ENCODE peak calls at places on chromosomes 1 and 21, in seven cellular contexts. One of them, this sample, is unnamed.

GRCh38 chr1:218351617-218352438 is 6.7 kb downstream of the TGFB2 start:
- DNase-seq in astrocyte of the spinal cord: peak; percentile 54
- DNase-seq in fibroblast of mammary gland: peak; percentile 75
- DNase-seq in GM06990: no peak
- DNase-seq in WTC11: peak; percentile 33
- DNase-seq in CD4-positive, alpha-beta T cell: no peak
- DNase-seq in fibroblast of lung: peak; percentile 79
- DNase-seq in this sample: peak; percentile 51

GRCh38 chr1:38929476-38929875 is 12.2 kb downstream of the RHBDL2 start:
- DNase-seq in CD4-positive, alpha-beta T cell: no peak
- DNase-seq in astrocyte of the spinal cord: no peak
- DNase-seq in WTC11: no peak
- DNase-seq in fibroblast of mammary gland: no peak
- DNase-seq in GM06990: no peak
- DNase-seq in fibroblast of lung: no peak
- DNase-seq in this sample: no peak

GRCh38 chr1:18927654-18928272 is 25.4 kb upstream of the ALDH4A1 start:
- DNase-seq in CD4-positive, alpha-beta T cell: no peak
- DNase-seq in GM06990: peak; percentile 74
- DNase-seq in fibroblast of mammary gland: no peak
- DNase-seq in astrocyte of the spinal cord: peak; percentile 54
- DNase-seq in WTC11: no peak
- DNase-seq in fibroblast of lung: no peak
- DNase-seq in this sample: peak; percentile 71

GRCh38 chr1:59020151-59020997 is 236.5 kb upstream of the JUN start:
- DNase-seq in WTC11: no peak
- DNase-seq in GM06990: peak; percentile 68
- DNase-seq in fibroblast of lung: peak; percentile 86
- DNase-seq in astrocyte of the spinal cord: peak; percentile 86
- DNase-seq in fibroblast of mammary gland: peak; percentile 87
- DNase-seq in CD4-positive, alpha-beta T cell: peak; percentile 14
- DNase-seq in this sample: peak; percentile 75

GRCh38 chr1:20484526-20485462 is 1.2 kb downstream of the CAMK2N1 start:
- DNase-seq in CD4-positive, alpha-beta T cell: no peak
- DNase-seq in astrocyte of the spinal cord: no peak
- DNase-seq in WTC11: no peak
- DNase-seq in GM06990: no peak
- DNase-seq in fibroblast of mammary gland: no peak
- DNase-seq in fibroblast of lung: no peak
- DNase-seq in this sample: no peak

GRCh38 chr1:44650159-44650831 is 24.0 kb downstream of the TMEM53 start:
- DNase-seq in GM06990: no peak
- DNase-seq in CD4-positive, alpha-beta T cell: no peak
- DNase-seq in fibroblast of mammary gland: no peak
- DNase-seq in astrocyte of the spinal cord: no peak
- DNase-seq in fibroblast of lung: no peak
- DNase-seq in WTC11: peak; percentile 39
- DNase-seq in this sample: no peak

GRCh38 chr1:1788646-1789431 is 10.6 kb upstream of the NADK start:
- DNase-seq in fibroblast of lung: peak; percentile 58
- DNase-seq in astrocyte of the spinal cord: peak; percentile 27
- DNase-seq in GM06990: no peak
- DNase-seq in fibroblast of mammary gland: peak; percentile 62
- DNase-seq in CD4-positive, alpha-beta T cell: no peak
- DNase-seq in WTC11: peak; percentile 69
- DNase-seq in this sample: no peak

GRCh38 chr21:42039470-42039901 is 29.3 kb upstream of the ZBTB21 start:
- DNase-seq in CD4-positive, alpha-beta T cell: no peak
- DNase-seq in astrocyte of the spinal cord: peak; percentile 28
- DNase-seq in GM06990: no peak
- DNase-seq in fibroblast of mammary gland: peak; percentile 90
- DNase-seq in fibroblast of lung: peak; percentile 65
- DNase-seq in WTC11: no peak
- DNase-seq in this sample: no peak

GRCh38 chr21:38831526-38832467 is 26.1 kb downstream of the ETS2 start:
- DNase-seq in fibroblast of mammary gland: peak; percentile 100
- DNase-seq in astrocyte of the spinal cord: peak; percentile 89
- DNase-seq in fibroblast of lung: peak; percentile 100
- DNase-seq in GM06990: peak; percentile 18
- DNase-seq in CD4-positive, alpha-beta T cell: no peak
- DNase-seq in WTC11: no peak
- DNase-seq in this sample: peak; percentile 55

GRCh38 chr21:36186506-36187399 is 30.1 kb downstream of the DOP1B start:
- DNase-seq in fibroblast of lung: no peak
- DNase-seq in fibroblast of mammary gland: no peak
- DNase-seq in astrocyte of the spinal cord: no peak
- DNase-seq in GM06990: no peak
- DNase-seq in WTC11: peak; percentile 20
- DNase-seq in CD4-positive, alpha-beta T cell: no peak
- DNase-seq in this sample: no peak

GRCh38 chr1:29586991-29587745 is 350.8 kb downstream of the PTPRU start:
- DNase-seq in astrocyte of the spinal cord: peak; percentile 49
- DNase-seq in CD4-positive, alpha-beta T cell: no peak
- DNase-seq in WTC11: no peak
- DNase-seq in GM06990: no peak
- DNase-seq in fibroblast of mammary gland: peak; percentile 52
- DNase-seq in fibroblast of lung: peak; percentile 16
- DNase-seq in this sample: no peak

GRCh38 chr1:224201336-224201735 is 18.3 kb downstream of the DEGS1 start:
- DNase-seq in fibroblast of lung: no peak
- DNase-seq in fibroblast of mammary gland: no peak
- DNase-seq in CD4-positive, alpha-beta T cell: no peak
- DNase-seq in WTC11: no peak
- DNase-seq in GM06990: no peak
- DNase-seq in astrocyte of the spinal cord: no peak
- DNase-seq in this sample: no peak

GRCh38 chr1:5955479-5955977 is 36.7 kb downstream of the NPHP4 start:
- DNase-seq in fibroblast of mammary gland: no peak
- DNase-seq in astrocyte of the spinal cord: no peak
- DNase-seq in GM06990: no peak
- DNase-seq in fibroblast of lung: no peak
- DNase-seq in CD4-positive, alpha-beta T cell: no peak
- DNase-seq in WTC11: no peak
- DNase-seq in this sample: no peak
- TF ChIP-seq CTCF in fibroblast of mammary gland: no peak
- TF ChIP-seq CTCF in astrocyte of the spinal cord: no peak
- TF ChIP-seq CTCF in GM06990: no peak
- TF ChIP-seq CTCF in fibroblast of lung: no peak
- TF ChIP-seq CTCF in CD4-positive, alpha-beta T cell: no peak
- TF ChIP-seq CTCF in WTC11: no peak
- TF ChIP-seq CTCF in this sample: no peak

GRCh38 chr1:91278754-91279153 is 125.9 kb downstream of the HFM1 start:
- DNase-seq in WTC11: no peak
- DNase-seq in GM06990: no peak
- DNase-seq in fibroblast of lung: peak; percentile 52
- DNase-seq in fibroblast of mammary gland: peak; percentile 31
- DNase-seq in CD4-positive, alpha-beta T cell: no peak
- DNase-seq in astrocyte of the spinal cord: peak; percentile 21
- DNase-seq in this sample: no peak
- TF ChIP-seq CTCF in WTC11: no peak
- TF ChIP-seq CTCF in GM06990: no peak
- TF ChIP-seq CTCF in fibroblast of lung: peak; percentile 27
- TF ChIP-seq CTCF in fibroblast of mammary gland: peak; percentile 30
- TF ChIP-seq CTCF in CD4-positive, alpha-beta T cell: no peak
- TF ChIP-seq CTCF in astrocyte of the spinal cord: peak; percentile 8
- TF ChIP-seq CTCF in this sample: peak; percentile 8

DNA sequence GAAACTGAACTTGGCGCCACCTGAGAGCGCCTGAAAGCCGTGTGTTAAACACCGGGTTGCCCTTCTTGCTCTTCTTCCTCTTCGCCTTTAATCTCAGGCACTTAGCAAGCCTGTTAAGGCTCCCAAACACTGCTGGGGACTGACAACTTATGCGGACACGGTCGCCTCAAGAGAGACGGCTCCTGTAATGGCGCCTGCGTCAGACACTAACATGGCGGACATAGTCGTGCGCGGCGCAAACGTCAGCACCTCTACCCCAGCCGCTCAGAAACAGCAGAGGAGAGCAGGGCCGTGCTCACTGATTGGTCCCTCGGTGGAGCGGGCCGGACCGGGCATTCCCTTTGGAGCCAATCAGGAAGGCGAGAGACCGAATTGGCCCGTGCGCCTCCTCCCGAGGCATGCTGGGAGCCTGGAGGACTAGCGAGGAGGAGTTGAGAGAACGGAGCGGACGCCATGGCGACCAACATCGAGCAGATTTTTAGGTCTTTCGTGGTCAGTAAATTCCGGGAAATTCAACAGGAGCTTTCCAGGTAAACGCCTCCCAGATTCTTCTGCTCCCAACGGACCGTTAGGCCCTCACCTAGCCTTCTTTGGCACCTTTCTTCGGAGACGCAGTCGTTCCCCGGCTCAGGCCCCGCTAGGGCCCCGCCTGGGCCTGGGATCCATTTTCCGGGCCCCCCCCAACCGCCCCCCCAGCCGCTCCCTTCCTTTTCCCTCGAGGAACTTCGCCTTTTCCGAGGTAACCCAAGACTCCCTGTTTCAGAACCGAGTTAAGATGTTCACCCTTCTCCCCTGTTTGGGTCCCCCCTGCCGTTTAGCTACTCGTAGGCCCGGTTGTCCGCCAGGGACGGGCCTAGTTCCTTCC is at the start of gene SON:
- DNase-seq in fibroblast of lung: peak; percentile 99
- DNase-seq in CD4-positive, alpha-beta T cell: peak; percentile 94
- DNase-seq in GM06990: peak; percentile 97
- DNase-seq in astrocyte of the spinal cord: peak; percentile 99
- DNase-seq in fibroblast of mammary gland: peak; percentile 98
- DNase-seq in WTC11: peak; percentile 98
- DNase-seq in this sample: peak; percentile 97
- TF ChIP-seq CTCF in fibroblast of lung: no peak
- TF ChIP-seq CTCF in CD4-positive, alpha-beta T cell: no peak
- TF ChIP-seq CTCF in GM06990: no peak
- TF ChIP-seq CTCF in astrocyte of the spinal cord: no peak
- TF ChIP-seq CTCF in fibroblast of mammary gland: no peak
- TF ChIP-seq CTCF in WTC11: no peak
- TF ChIP-seq CTCF in this sample: no peak

GRCh38 chr1:238953448-238953847 is 432.9 kb upstream of the CHRM3 start:
- DNase-seq in fibroblast of mammary gland: no peak
- DNase-seq in WTC11: no peak
- DNase-seq in CD4-positive, alpha-beta T cell: no peak
- DNase-seq in fibroblast of lung: no peak
- DNase-seq in astrocyte of the spinal cord: no peak
- DNase-seq in GM06990: no peak
- DNase-seq in this sample: no peak
- TF ChIP-seq CTCF in fibroblast of mammary gland: peak; percentile 13
- TF ChIP-seq CTCF in WTC11: no peak
- TF ChIP-seq CTCF in CD4-positive, alpha-beta T cell: no peak
- TF ChIP-seq CTCF in fibroblast of lung: no peak
- TF ChIP-seq CTCF in astrocyte of the spinal cord: no peak
- TF ChIP-seq CTCF in GM06990: no peak
- TF ChIP-seq CTCF in this sample: no peak

GRCh38 chr1:158506369-158506987 is 34.5 kb downstream of the OR10R2 start:
- DNase-seq in GM06990: no peak
- DNase-seq in fibroblast of lung: no peak
- DNase-seq in WTC11: peak; percentile 82
- DNase-seq in astrocyte of the spinal cord: no peak
- DNase-seq in fibroblast of mammary gland: peak; percentile 10
- DNase-seq in CD4-positive, alpha-beta T cell: peak; percentile 8
- DNase-seq in this sample: peak; percentile 19
- TF ChIP-seq CTCF in GM06990: peak; percentile 83
- TF ChIP-seq CTCF in fibroblast of lung: peak; percentile 15
- TF ChIP-seq CTCF in WTC11: peak; percentile 74
- TF ChIP-seq CTCF in astrocyte of the spinal cord: peak; percentile 2
- TF ChIP-seq CTCF in fibroblast of mammary gland: peak; percentile 34
- TF ChIP-seq CTCF in CD4-positive, alpha-beta T cell: peak; percentile 22
- TF ChIP-seq CTCF in this sample: peak; percentile 60

DNA sequence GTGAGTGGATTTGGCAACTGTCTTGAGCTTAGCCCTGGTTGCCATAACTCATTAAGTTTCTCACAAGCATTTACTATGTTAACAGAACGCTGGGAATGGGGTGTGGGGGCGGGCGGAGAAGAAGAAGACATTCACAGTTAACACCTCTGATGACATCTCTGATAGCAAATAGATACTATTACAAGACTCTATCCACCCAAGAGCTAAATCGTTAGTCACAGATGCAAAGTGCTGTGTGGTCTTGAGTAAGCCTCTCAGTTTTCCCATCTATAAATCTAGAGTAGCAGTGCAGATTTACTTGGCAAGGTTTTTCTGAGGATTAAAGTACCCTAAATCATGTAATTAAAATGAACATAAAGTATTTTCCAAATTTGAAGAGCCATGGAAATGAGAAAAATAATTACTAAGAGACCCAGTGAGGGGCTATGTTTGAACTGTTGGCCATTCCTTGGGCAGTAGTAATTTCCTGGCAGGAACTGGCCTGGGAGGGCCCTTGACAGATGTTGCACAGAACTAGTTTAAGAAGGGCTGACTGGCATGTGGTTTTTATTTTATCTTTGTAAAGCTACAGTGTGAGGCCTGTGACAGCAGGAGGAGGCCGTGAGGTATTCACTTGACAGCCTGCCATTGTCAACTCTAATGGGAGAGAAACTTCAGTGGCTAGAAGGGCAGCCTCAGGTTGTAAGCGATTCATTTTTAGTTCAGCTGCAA is 58.7 kb upstream of the APOBEC4 start:
- DNase-seq in CD4-positive, alpha-beta T cell: no peak
- DNase-seq in fibroblast of lung: peak; percentile 14
- DNase-seq in astrocyte of the spinal cord: peak; percentile 76
- DNase-seq in WTC11: no peak
- DNase-seq in GM06990: no peak
- DNase-seq in fibroblast of mammary gland: peak; percentile 76
- DNase-seq in this sample: no peak
- TF ChIP-seq CTCF in CD4-positive, alpha-beta T cell: no peak
- TF ChIP-seq CTCF in fibroblast of lung: no peak
- TF ChIP-seq CTCF in astrocyte of the spinal cord: peak; percentile 1
- TF ChIP-seq CTCF in WTC11: no peak
- TF ChIP-seq CTCF in GM06990: no peak
- TF ChIP-seq CTCF in fibroblast of mammary gland: peak; percentile 10
- TF ChIP-seq CTCF in this sample: no peak